ENCODE peak calls at places on chromosomes 13 and 19, in five cellular contexts. A, X, B, Z and P are unnamed samples.

GRCh38 chr19:35797663-35798062 is 15.0 kb downstream of the PRODH2 start:
- DNase-seq in B (no peak), X (no peak), Z (no peak), A (no peak), P (no peak)

GRCh38 chr19:19004144-19004543 is 29.2 kb downstream of the SUGP2 start:
- DNase-seq in A (no peak), Z (no peak), B (no peak), X (no peak), P (no peak)

GRCh38 chr13:92362717-92363116 is 863.9 kb upstream of the GPC6 start:
- DNase-seq in X (no peak), A (no peak), Z (no peak), B (no peak), P (no peak)

GRCh38 chr19:9205506-9206113 is 13.8 kb downstream of the OR7D4 start:
- DNase-seq in Z (peak; percentile 3), X (peak; percentile 56), A (peak; percentile 52), B (peak; percentile 53), P (peak; percentile 43)

GRCh38 chr13:56755181-56755580 is 385.5 kb upstream of the PRR20A start:
- DNase-seq in B (no peak), Z (no peak), A (no peak), X (no peak), P (no peak)

GRCh38 chr19:21463449-21464105 is 41.8 kb upstream of the ZNF429 start:
- DNase-seq in A (peak; percentile 25), X (peak; percentile 11), B (peak; percentile 15), Z (no peak), P (no peak)

GRCh38 chr19:30791116-30791515 is 418.9 kb downstream of the ZNF536 start:
- DNase-seq in A (no peak), X (no peak), Z (no peak), B (no peak), P (no peak)

GRCh38 chr13:93145199-93145598 is 81.4 kb upstream of the GPC6 start:
- DNase-seq in Z (no peak), X (no peak), B (no peak), A (no peak), P (no peak)

GRCh38 chr19:48489608-48490216 is 20.5 kb downstream of the CYTH2 start:
- DNase-seq in Z (no peak), B (peak; percentile 70), X (peak; percentile 81), A (peak; percentile 75), P (peak; percentile 68)

GRCh38 chr19:4597975-4598671 is 38.6 kb upstream of the SEMA6B start:
- DNase-seq in B (no peak), Z (no peak), A (peak; percentile 45), X (peak; percentile 35), P (peak; percentile 57)

GRCh38 chr13:76667551-76667950 is 218.7 kb downstream of the KCTD12 start:
- DNase-seq in X (no peak), Z (no peak), B (no peak), A (no peak), P (no peak)

GRCh38 chr19:35213678-35214632 is 14.6 kb downstream of the FAM187B start:
- DNase-seq in Z (peak; percentile 31), X (no peak), B (peak; percentile 84), A (peak; percentile 79), P (peak; percentile 47)

GRCh38 chr19:42091300-42092266 is 15.6 kb downstream of the ZNF574 start:
- DNase-seq in A (no peak), B (no peak), Z (no peak), X (no peak), P (no peak)

GRCh38 chr19:46032597-46033025 is 8.2 kb downstream of the IGFL4 start:
- DNase-seq in A (no peak), Z (no peak), B (no peak), X (no peak), P (no peak)

GRCh38 chr19:58170860-58171259 is 12.0 kb upstream of the ZNF274 start:
- DNase-seq in X (no peak), A (no peak), B (no peak), Z (no peak), P (no peak)

GRCh38 chr19:48639483-48640375 is 2.5 kb upstream of the DBP start:
- DNase-seq in X (no peak), A (no peak), Z (no peak), B (no peak), P (peak; percentile 24)

GRCh38 chr13:24148414-24149305 is 11.9 kb upstream of the SPATA13 start:
- DNase-seq in Z (no peak), X (no peak), A (no peak), B (no peak), P (no peak)

GRCh38 chr19:46081928-46082727 is 41.3 kb upstream of the IGFL4 start:
- DNase-seq in B (no peak), Z (no peak), A (peak; percentile 5), X (no peak), P (no peak)

GRCh38 chr19:55591555-55591954 is 7.8 kb downstream of the FIZ1 start:
- DNase-seq in B (no peak), A (no peak), Z (no peak), X (no peak), P (no peak)

GRCh38 chr13:30464496-30465351 is 1.0 kb downstream of the HMGB1 start:
- DNase-seq in Z (peak; percentile 36), A (peak; percentile 76), X (peak; percentile 84), B (peak; percentile 75), P (peak; percentile 81)

GRCh38 chr13:27825153-27825552 is 32.9 kb downstream of the GSX1 start:
- DNase-seq in A (no peak), Z (no peak), B (no peak), X (no peak), P (no peak)

GRCh38 chr19:19137556-19138109 is 645 bp downstream of the TMEM161A start:
- DNase-seq in B (no peak), A (no peak), Z (no peak), X (no peak), P (no peak)

GRCh38 chr13:111937763-111938375 is 129.1 kb upstream of the SOX1 start:
- DNase-seq in Z (no peak), A (no peak), B (no peak), X (no peak), P (no peak)